ENCODE peak calls at places on chromosomes 13 and 19, in four cellular contexts. P is kidney epithelial cell, A is dermis microvascular lymphatic vessel endothelial cell, O is amniotic stem cell. R is an unnamed sample.
A peak's percentile ranks its signal among the peaks of the same experiment; 100 is the strongest.

GRCh38 chr13:25608181-25608580 is 236.4 kb downstream of the ATP8A2 start:
- DNase-seq in P (no peak), A (no peak), O (no peak), R (no peak)

GRCh38 chr19:5145521-5146511 is 176.9 kb downstream of the KDM4B start:
- DNase-seq in P (no peak), A (no peak), O (no peak), R (no peak)

GRCh38 chr19:42250666-42251531 is 4.0 kb downstream of the ERF start:
- DNase-seq in P (no peak), A (peak; percentile 54), O (no peak), R (no peak)

GRCh38 chr13:40231311-40231710 is 435.1 kb downstream of the FOXO1 start:
- DNase-seq in P (no peak), A (no peak), O (no peak), R (no peak)

GRCh38 chr19:7833225-7834156 is 3.5 kb downstream of the EVI5L start:
- DNase-seq in P (no peak), A (no peak), O (no peak), R (peak; percentile 10)

GRCh38 chr19:31504221-31504620 is 155.0 kb upstream of the TSHZ3 start:
- DNase-seq in P (no peak), A (no peak), O (no peak), R (no peak)

GRCh38 chr19:56263319-56263718 is 9.2 kb upstream of the EDDM13 start:
- DNase-seq in P (no peak), A (no peak), O (no peak), R (no peak)

GRCh38 chr19:495440-496332 is 600 bp upstream of the MADCAM1 start:
- DNase-seq in P (no peak), A (no peak), O (no peak), R (no peak)

GRCh38 chr19:11942008-11942842 is 17.3 kb downstream of the ZNF700 start:
- DNase-seq in P (no peak), A (no peak), O (no peak), R (no peak)

GRCh38 chr13:93023929-93024328 is 202.7 kb upstream of the GPC6 start:
- DNase-seq in P (no peak), A (no peak), O (no peak), R (no peak)

GRCh38 chr19:40646564-40647254 is 43.7 kb downstream of the NUMBL start:
- DNase-seq in P (no peak), A (no peak), O (no peak), R (no peak)

GRCh38 chr13:52737451-52737850 is 2.2 kb downstream of the CNMD start:
- DNase-seq in P (no peak), A (no peak), O (no peak), R (no peak)

GRCh38 chr19:57434386-57435061 is 601 bp upstream of the ZNF749 start:
- DNase-seq in P (no peak), A (no peak), O (no peak), R (no peak)

GRCh38 chr13:29858667-29859066 is 8.2 kb upstream of the UBL3 start:
- DNase-seq in P (no peak), A (no peak), O (no peak), R (peak; percentile 53)

GRCh38 chr19:15231256-15231655 is 992 bp downstream of the EPHX3 start:
- DNase-seq in P (no peak), A (no peak), O (no peak), R (no peak)

GRCh38 chr13:80604094-80604493 is 263.2 kb upstream of the SPRY2 start:
- DNase-seq in P (no peak), A (no peak), O (no peak), R (no peak)

GRCh38 chr13:50417597-50417996 is 402.4 kb downstream of the KCNRG start:
- DNase-seq in P (no peak), A (no peak), O (no peak), R (no peak)

GRCh38 chr19:18300930-18301717 is 19.7 kb upstream of the JUND start:
- DNase-seq in P (no peak), A (peak; percentile 33), O (no peak), R (no peak)

GRCh38 chr19:9673912-9674668 is 810 bp downstream of the ZNF562 start:
- DNase-seq in P (no peak), A (peak; percentile 21), O (no peak), R (peak; percentile 5)

GRCh38 chr19:49672131-49672919 is 4.7 kb upstream of the PRMT1 start:
- DNase-seq in P (no peak), A (peak; percentile 80), O (peak; percentile 44), R (no peak)

GRCh38 chr19:51121257-51121656 is 3.4 kb upstream of the SIGLEC9 start:
- DNase-seq in P (no peak), A (no peak), O (no peak), R (no peak)

GRCh38 chr13:98184796-98185195 is 7.7 kb upstream of the RNF113B start:
- DNase-seq in P (no peak), A (no peak), O (no peak), R (no peak)

GRCh38 chr19:55087542-55087935 is 11.9 kb downstream of the EPS8L1 start:
- DNase-seq in P (no peak), A (peak; percentile 46), O (no peak), R (no peak)

GRCh38 chr19:21138130-21138529 is 3.7 kb upstream of the ZNF431 start:
- DNase-seq in P (no peak), A (no peak), O (no peak), R (no peak)

GRCh38 chr19:49656456-49657109 is 9.1 kb downstream of the IRF3 start:
- DNase-seq in P (no peak), A (no peak), O (no peak), R (no peak)

GRCh38 chr13:66795636-66796035 is 434.5 kb downstream of the PCDH9 start:
- DNase-seq in P (no peak), A (no peak), O (no peak), R (no peak)

GRCh38 chr13:68895696-68896095 is 1211.9 kb upstream of the ATXN8OS start:
- DNase-seq in P (no peak), A (no peak), O (no peak), R (no peak)

GRCh38 chr19:14333101-14333871 is 48.0 kb upstream of the ADGRE5 start:
- DNase-seq in P (no peak), A (no peak), O (no peak), R (no peak)

GRCh38 chr19:1259206-1259872 is 9.8 kb upstream of the CIRBP start:
- DNase-seq in P (no peak), A (peak; percentile 75), O (no peak), R (no peak)

GRCh38 chr19:12840091-12841079 is 2.1 kb downstream of the MAST1 start:
- DNase-seq in P (no peak), A (peak; percentile 65), O (peak; percentile 15), R (no peak)

R was measured in HS-5.